ENCODE peak calls at places on chromosomes 1 and 21, in six cellular contexts. I, X, P, M, T and K are unnamed samples.

GRCh38 chr1:153040950-153041631 is at the start of gene SPRR2D:
- DNase-seq in I (no peak), X (no peak), P (no peak), M (no peak), T (no peak), K (no peak)

GRCh38 chr1:44784094-44785026 is 3.6 kb downstream of the BEST4 start:
- DNase-seq in I (no peak), X (peak), P (no peak), M (no peak), T (no peak), K (no peak)

GRCh38 chr1:125065092-125065820 is 3880.5 kb downstream of the SRGAP2C start:
- DNase-seq in I (no peak), X (no peak), P (no peak), M (no peak), T (no peak), K (no peak)

GRCh38 chr21:28397040-28397439 is 595.6 kb downstream of the LTN1 start:
- DNase-seq in I (no peak), X (no peak), P (no peak), M (no peak), T (no peak), K (no peak)

GRCh38 chr1:112701227-112702066 is 5.5 kb downstream of the RHOC start:
- DNase-seq in I (no peak), X (no peak), P (no peak), M (no peak), T (no peak), K (no peak)

GRCh38 chr1:91805343-91805801 is 80.6 kb downstream of the TGFBR3 start:
- DNase-seq in I (peak), X (peak), P (no peak), M (no peak), T (no peak), K (no peak)

GRCh38 chr1:114208659-114209215 is 55.1 kb upstream of the SYT6 start:
- DNase-seq in I (no peak), X (no peak), P (no peak), M (no peak), T (no peak), K (no peak)

GRCh38 chr1:226708967-226709396 is 30.1 kb downstream of the ITPKB start:
- DNase-seq in I (no peak), X (no peak), P (no peak), M (no peak), T (no peak), K (no peak)

GRCh38 chr1:12015001-12015491 is 4.3 kb upstream of the MIIP start:
- DNase-seq in I (no peak), X (no peak), P (no peak), M (no peak), T (no peak), K (no peak)

GRCh38 chr1:12011998-12012397 is 7.3 kb upstream of the MIIP start:
- DNase-seq in I (no peak), X (no peak), P (no peak), M (no peak), T (no peak), K (no peak)

GRCh38 chr1:12014141-12014981 is 4.9 kb upstream of the MIIP start:
- DNase-seq in I (no peak), X (no peak), P (no peak), M (no peak), T (no peak), K (no peak)

GRCh38 chr1:12012560-12013316 is 6.6 kb upstream of the MIIP start:
- DNase-seq in I (no peak), X (no peak), P (no peak), M (no peak), T (no peak), K (no peak)

DNA sequence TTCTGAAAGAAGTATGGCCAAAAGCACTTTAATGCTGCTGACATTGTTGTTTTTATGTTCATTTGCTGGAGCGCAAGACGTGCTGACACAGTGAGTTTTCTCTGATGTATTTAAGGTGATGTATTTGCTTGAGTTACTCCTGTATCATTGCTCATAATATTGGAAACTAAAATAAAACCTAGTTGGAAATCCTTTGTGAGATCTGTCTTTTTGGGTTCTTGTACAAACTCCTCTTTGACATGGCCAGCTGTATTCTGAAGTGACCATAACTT is 6.0 kb upstream of the MIIP start:
- DNase-seq in I (no peak), X (no peak), P (no peak), M (no peak), T (no peak), K (no peak)
- H3K27ac ChIP-seq in I (no peak), X (no peak), P (no peak), M (no peak), T (no peak), K (no peak)

GRCh38 chr1:66352783-66353182 is 181.2 kb upstream of the SGIP1 start:
- DNase-seq in I (no peak), X (no peak), P (no peak), M (no peak), T (no peak), K (no peak)

GRCh38 chr1:66353207-66353606 is 180.7 kb upstream of the SGIP1 start:
- DNase-seq in I (no peak), X (no peak), P (no peak), M (no peak), T (no peak), K (no peak)

GRCh38 chr1:66350001-66350547 is 183.9 kb upstream of the SGIP1 start:
- DNase-seq in I (peak), X (peak), P (peak), M (no peak), T (no peak), K (no peak)

GRCh38 chr1:66351474-66351873 is 182.5 kb upstream of the SGIP1 start:
- DNase-seq in I (peak), X (no peak), P (no peak), M (no peak), T (no peak), K (no peak)

DNA sequence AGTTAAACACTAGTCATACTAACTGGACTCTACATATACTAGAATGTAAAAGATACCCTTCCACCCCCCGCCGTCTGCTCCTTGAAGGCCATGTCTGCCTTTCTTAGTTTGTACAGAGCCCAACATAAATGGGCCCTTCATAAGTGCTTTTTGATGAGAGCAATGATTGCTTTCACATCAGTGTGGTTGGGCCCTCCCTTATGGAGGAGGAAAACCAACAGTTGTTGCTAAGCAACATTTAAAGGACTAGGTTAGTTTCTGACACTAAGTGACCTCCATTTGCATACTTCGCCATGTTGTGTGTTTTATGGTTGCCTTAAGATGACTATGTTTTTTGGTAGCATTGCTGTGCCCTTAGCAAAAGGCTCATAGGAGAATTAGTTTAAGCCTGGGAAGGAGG is 182.0 kb upstream of the SGIP1 start:
- DNase-seq in I (no peak), X (peak), P (no peak), M (no peak), T (no peak), K (peak)
- H3K27ac ChIP-seq in I (peak), X (peak), P (peak), M (peak), T (no peak), K (peak)

GRCh38 chr1:11295905-11296304 is 22.9 kb downstream of the UBIAD1 start:
- DNase-seq in I (no peak), X (no peak), P (no peak), M (no peak), T (no peak), K (no peak)

GRCh38 chr1:11299225-11299574 is 26.2 kb downstream of the UBIAD1 start:
- DNase-seq in I (no peak), X (no peak), P (no peak), M (no peak), T (no peak), K (no peak)

GRCh38 chr1:11302366-11302765 is 29.4 kb downstream of the UBIAD1 start:
- DNase-seq in I (no peak), X (no peak), P (no peak), M (no peak), T (no peak), K (no peak)

GRCh38 chr1:11298390-11299224 is 25.6 kb downstream of the UBIAD1 start:
- DNase-seq in I (no peak), X (no peak), P (no peak), M (no peak), T (no peak), K (no peak)

DNA sequence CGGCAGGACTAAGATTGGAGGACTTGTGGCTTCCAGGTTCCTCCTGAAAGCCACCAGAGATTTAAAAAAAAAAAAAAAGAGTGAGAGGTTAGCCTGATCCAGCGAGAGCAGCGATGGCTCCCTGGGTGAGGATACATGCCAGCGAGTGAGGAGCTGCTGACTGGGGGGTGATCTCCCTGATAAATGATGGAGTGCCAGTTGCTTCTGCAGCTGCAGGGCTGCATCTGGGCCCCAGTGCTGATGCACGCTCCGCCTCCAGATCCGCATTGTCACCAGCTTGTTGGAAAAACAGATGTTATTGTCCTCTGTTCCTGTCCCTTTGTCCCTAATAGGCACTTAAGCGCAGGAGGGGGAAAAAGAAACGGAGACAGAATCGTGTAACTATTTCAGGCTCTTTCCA is 28.6 kb downstream of the UBIAD1 start:
- DNase-seq in I (no peak), X (no peak), P (no peak), M (peak), T (no peak), K (no peak)
- H3K27ac ChIP-seq in I (no peak), X (no peak), P (no peak), M (peak), T (no peak), K (no peak)

GRCh38 chr21:46122758-46123683 is 25.1 kb downstream of the COL6A2 start:
- DNase-seq in I (no peak), X (no peak), P (peak), M (no peak), T (no peak), K (no peak)
- H3K27ac ChIP-seq in I (no peak), X (no peak), P (no peak), M (no peak), T (no peak), K (no peak)

GRCh38 chr1:118302145-118302544 is 117.1 kb upstream of the SPAG17 start:
- DNase-seq in I (no peak), X (no peak), P (no peak), M (no peak), T (no peak), K (no peak)
- H3K27ac ChIP-seq in I (no peak), X (no peak), P (peak), M (no peak), T (no peak), K (no peak)

GRCh38 chr1:201495447-201496295 is 11.3 kb downstream of the CSRP1 start:
- DNase-seq in I (no peak), X (no peak), P (peak), M (peak), T (no peak), K (no peak)
- H3K27ac ChIP-seq in I (no peak), X (no peak), P (peak), M (peak), T (peak), K (no peak)

GRCh38 chr21:45408811-45409261 is 3.9 kb downstream of the COL18A1 start:
- DNase-seq in I (no peak), X (no peak), P (peak), M (no peak), T (no peak), K (no peak)
- H3K27ac ChIP-seq in I (no peak), X (no peak), P (peak), M (no peak), T (no peak), K (no peak)

GRCh38 chr1:232468249-232468648 is 161.7 kb downstream of the SIPA1L2 start:
- DNase-seq in I (no peak), X (no peak), P (no peak), M (no peak), T (no peak), K (no peak)
- H3K27ac ChIP-seq in I (no peak), X (no peak), P (no peak), M (no peak), T (no peak), K (no peak)

GRCh38 chr1:54569339-54569738 is 21.3 kb downstream of the ACOT11 start:
- DNase-seq in I (peak), X (no peak), P (no peak), M (no peak), T (no peak), K (no peak)
- H3K27ac ChIP-seq in I (peak), X (no peak), P (peak), M (no peak), T (no peak), K (no peak)

GRCh38 chr1:2968471-2968881 is 52.8 kb upstream of the ACTRT2 start:
- DNase-seq in I (no peak), X (no peak), P (no peak), M (peak), T (no peak), K (no peak)

GRCh38 chr1:2966435-2966834 is 54.8 kb upstream of the ACTRT2 start:
- DNase-seq in I (no peak), X (no peak), P (peak), M (no peak), T (no peak), K (no peak)

GRCh38 chr1:2966940-2967725 is 54.1 kb upstream of the ACTRT2 start:
- DNase-seq in I (no peak), X (no peak), P (peak), M (peak), T (no peak), K (no peak)

GRCh38 chr1:2969011-2969869 is 52.0 kb upstream of the ACTRT2 start:
- DNase-seq in I (no peak), X (no peak), P (no peak), M (no peak), T (no peak), K (no peak)

DNA sequence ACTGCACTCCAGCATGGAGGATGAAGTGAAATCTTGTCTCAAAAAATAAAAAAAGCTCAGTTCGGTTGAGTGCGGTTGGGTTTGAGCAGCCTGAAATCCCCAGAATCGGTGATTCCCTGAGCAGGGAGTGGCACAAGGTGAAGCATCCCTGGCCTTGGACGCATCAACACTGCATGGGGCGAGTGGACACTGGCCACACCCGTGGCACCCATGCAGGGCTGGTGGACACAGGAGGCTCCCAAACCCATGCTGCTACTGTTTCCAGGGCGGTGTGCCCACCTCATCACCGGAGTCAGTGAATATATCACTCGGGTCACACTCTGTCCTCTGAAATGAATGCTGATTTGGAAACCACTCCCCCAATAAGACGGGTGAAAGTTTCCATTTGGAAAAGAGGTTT is 53.4 kb upstream of the ACTRT2 start:
- DNase-seq in I (no peak), X (no peak), P (no peak), M (no peak), T (no peak), K (no peak)
- H3K27ac ChIP-seq in I (no peak), X (no peak), P (no peak), M (peak), T (no peak), K (no peak)